ENCODE peak calls at places on chromosome 1, in eight cellular contexts. T is PC-9, J is DND-41, P is HCT116, U is PC-3, B is hepatocyte, D is neural progenitor cell, M is fibroblast of lung. S is an unnamed sample.

GRCh38 chr1:35532497-35533226 is 24.5 kb downstream of the KIAA0319L start:
- DNase-seq in T (no peak), J (no peak), P (no peak), U (no peak), B (no peak), D (no peak), M (peak; percentile 49), S (no peak)

GRCh38 chr1:25501235-25502058 is 42.0 kb upstream of the LDLRAP1 start:
- DNase-seq in T (peak; percentile 71), J (no peak), P (peak; percentile 16), U (peak; percentile 54), B (peak; percentile 77), D (peak; percentile 62), M (peak; percentile 42), S (no peak)

GRCh38 chr1:43822040-43822439 is 111.6 kb upstream of the ARTN start:
- DNase-seq in T (peak; percentile 90), J (no peak), P (peak; percentile 90), U (peak; percentile 95), B (peak; percentile 69), D (no peak), M (peak; percentile 97), S (no peak)

GRCh38 chr1:226176870-226177269 is 9.7 kb downstream of the ACBD3 start:
- DNase-seq in T (no peak), J (no peak), P (no peak), U (no peak), B (no peak), D (no peak), M (no peak), S (no peak)

GRCh38 chr1:3676581-3677410 is 24.5 kb downstream of the TP73 start:
- DNase-seq in T (no peak), J (peak; percentile 11), P (no peak), U (no peak), B (no peak), D (no peak), M (no peak), S (no peak)

GRCh38 chr1:201094829-201095228 is 17.4 kb downstream of the CACNA1S start:
- DNase-seq in T (no peak), J (no peak), P (no peak), U (no peak), B (no peak), D (no peak), M (no peak), S (no peak)

GRCh38 chr1:180842052-180842451 is 70.6 kb upstream of the KIAA1614 start:
- DNase-seq in T (no peak), J (no peak), P (no peak), U (no peak), B (no peak), D (peak; percentile 8), M (peak; percentile 88), S (no peak)

GRCh38 chr1:12745126-12745991 is 641 bp upstream of the CFAP107 start:
- DNase-seq in T (no peak), J (no peak), P (no peak), U (no peak), B (no peak), D (no peak), M (no peak), S (no peak)

DNA sequence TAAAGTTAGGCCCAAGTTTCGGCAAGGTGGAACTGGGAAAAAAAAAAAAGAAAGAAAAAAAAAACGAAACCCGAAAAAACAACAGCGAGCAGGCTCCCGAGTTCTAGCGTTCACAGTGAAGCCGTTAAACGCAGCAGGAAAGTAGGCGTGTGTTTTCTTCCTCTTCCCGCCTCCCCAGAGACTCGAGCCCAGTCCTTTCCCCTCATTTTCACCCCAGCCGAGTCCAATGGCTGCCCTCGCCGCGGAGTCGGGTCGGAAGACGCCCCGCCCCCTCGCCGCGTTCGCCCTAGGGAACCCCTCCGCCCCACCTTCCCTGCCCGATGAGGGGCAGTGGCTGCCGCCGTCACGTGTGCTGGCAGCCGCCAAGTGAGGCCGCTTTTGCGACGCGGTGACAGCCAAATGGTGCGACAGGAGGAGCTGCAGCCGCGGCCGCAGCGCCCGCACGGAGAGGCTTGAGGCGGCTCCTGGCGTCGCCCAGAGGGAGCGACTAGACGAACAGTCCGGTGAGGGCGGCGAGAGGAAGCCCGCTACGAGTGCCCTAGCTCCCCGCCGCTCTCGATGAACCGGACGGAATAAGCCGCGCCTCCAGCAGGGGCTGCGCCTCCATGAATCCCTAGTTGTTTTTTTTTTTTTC is at the start of gene PKN2:
- DNase-seq in T (peak; percentile 98), J (peak; percentile 98), P (peak; percentile 97), U (peak; percentile 99), B (peak; percentile 100), D (peak; percentile 100), M (peak; percentile 99), S (peak; percentile 99)
- H2AFZ ChIP-seq in T (peak within 1 kb of the TSS; percentile 94), J (peak within 1 kb of the TSS; percentile 89), P (peak within 1 kb of the TSS; percentile 37), U (peak within 1 kb of the TSS; percentile 92), B (peak within 1 kb of the TSS; percentile 54), D (peak within 1 kb of the TSS; percentile 69), M (peak within 1 kb of the TSS; percentile 70), S (peak within 1 kb of the TSS; percentile 92)

GRCh38 chr1:50425376-50426107 is 2.3 kb upstream of the DMRTA2 start:
- DNase-seq in T (no peak), J (no peak), P (no peak), U (no peak), B (no peak), D (peak; percentile 75), M (no peak), S (no peak)

GRCh38 chr1:50423670-50424000 is 392 bp upstream of the DMRTA2 start:
- DNase-seq in T (no peak), J (no peak), P (no peak), U (no peak), B (no peak), D (no peak), M (no peak), S (no peak)

GRCh38 chr1:50422946-50423669 is at the start of gene DMRTA2:
- DNase-seq in T (no peak), J (no peak), P (no peak), U (no peak), B (no peak), D (peak; percentile 97), M (peak; percentile 29), S (no peak)

GRCh38 chr1:50424940-50425375 is 1.7 kb upstream of the DMRTA2 start:
- DNase-seq in T (no peak), J (no peak), P (no peak), U (no peak), B (no peak), D (peak; percentile 48), M (no peak), S (no peak)

DNA sequence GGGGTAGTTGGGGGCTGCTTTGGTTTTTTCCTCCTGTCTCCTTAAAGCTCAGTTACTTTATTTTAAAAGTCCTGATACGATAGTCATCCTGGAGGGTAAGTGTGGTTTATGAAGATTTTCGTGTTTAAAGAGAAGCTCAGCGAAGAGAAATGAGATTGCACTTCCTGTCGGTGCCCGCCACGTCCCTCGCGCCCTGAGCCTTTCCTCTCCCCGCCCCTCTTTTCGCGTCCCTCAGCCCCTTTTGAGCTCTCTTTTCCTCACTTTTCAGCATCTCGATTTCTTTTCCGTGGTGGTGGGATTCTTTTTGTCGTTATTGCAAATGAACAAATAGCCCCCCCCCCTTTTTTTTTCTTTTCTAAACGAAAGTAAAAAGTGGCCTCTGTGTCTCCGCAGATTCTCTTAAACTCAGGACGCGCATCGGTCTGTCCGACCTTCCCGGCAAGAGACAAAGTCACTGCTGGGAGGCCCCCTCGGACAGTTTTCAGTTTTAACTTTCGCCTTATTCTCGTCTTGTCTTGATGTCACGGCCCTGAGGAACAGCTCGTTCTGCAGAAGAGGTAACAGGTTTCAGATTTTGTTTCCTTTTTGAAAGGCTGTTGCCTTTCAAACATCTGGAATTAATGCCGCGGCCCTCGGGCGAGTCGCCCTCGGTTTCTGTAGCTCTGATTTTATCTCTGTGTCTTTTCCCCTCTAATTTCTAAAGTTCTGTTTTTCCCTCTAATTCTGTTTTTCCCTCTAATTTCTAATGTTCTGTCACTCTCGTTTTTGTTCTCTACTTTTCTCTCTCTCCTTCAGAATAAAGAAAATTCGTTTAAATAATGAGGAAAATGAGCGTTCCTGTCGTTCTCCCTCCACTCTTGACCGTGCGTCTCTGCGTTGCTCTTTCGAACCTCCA is 1.0 kb upstream of the DMRTA2 start:
- DNase-seq in T (no peak), J (no peak), P (no peak), U (no peak), B (no peak), D (peak; percentile 29), M (no peak), S (no peak)
- TF ChIP-seq EZH2 in T (no peak), J (no peak), P (no peak), U (no peak), B (no peak), D (peak; percentile 100), M (peak; percentile 94), S (no peak)

GRCh38 chr1:227356582-227357228 is 38.4 kb upstream of the CDC42BPA start:
- DNase-seq in T (peak; percentile 91), J (no peak), P (peak; percentile 48), U (peak; percentile 91), B (peak; percentile 55), D (no peak), M (peak; percentile 14), S (peak; percentile 61)

GRCh38 chr1:227358079-227358358 is 39.7 kb upstream of the CDC42BPA start:
- DNase-seq in T (no peak), J (no peak), P (no peak), U (peak; percentile 44), B (no peak), D (no peak), M (no peak), S (no peak)

GRCh38 chr1:227353186-227353585 is 34.9 kb upstream of the CDC42BPA start:
- DNase-seq in T (no peak), J (no peak), P (no peak), U (no peak), B (no peak), D (no peak), M (no peak), S (no peak)

GRCh38 chr1:227355542-227356270 is 37.4 kb upstream of the CDC42BPA start:
- DNase-seq in T (no peak), J (no peak), P (no peak), U (no peak), B (peak; percentile 28), D (no peak), M (no peak), S (no peak)

DNA sequence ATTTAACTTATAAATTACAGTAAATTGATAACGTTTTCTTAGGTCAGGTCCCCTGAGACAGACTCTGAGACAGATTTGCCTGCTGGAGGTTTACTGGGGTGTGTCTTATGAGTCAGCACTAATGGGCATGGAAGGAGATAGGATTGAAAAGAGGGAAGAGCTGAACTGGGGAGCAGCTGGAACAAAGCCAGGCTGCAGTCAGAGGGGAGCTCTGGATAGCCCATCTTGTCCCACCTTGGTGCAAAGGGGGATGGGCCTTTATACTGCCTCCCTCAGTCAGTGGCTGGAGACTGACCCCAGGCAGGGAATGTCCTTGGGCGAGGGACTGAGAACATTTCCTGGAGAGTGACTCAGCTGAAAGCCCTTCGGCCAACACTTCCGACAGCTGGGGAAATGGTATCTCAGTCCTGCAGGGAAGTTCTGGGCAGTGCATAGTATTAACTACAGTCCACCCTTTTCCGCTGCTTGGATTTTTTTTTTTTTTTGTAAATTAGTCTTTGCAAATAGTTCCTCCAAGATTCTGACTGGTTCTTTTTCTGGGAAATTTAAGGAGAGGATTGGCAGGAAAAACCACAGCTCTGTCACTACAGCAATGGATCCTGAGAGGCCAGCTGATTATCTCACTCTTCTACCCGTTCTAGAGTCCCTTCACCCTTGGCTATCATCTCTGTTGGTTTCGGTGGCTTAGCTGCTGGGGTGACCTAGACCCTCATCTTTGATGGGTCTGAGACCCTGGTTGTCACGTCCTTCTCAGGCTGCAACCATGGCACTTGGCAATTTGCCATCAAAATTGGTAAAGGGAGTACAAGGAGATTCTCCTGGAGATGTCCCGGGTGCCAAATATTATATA is 39.2 kb upstream of the CDC42BPA start:
- DNase-seq in T (peak; percentile 89), J (no peak), P (peak; percentile 68), U (peak; percentile 96), B (peak; percentile 72), D (no peak), M (peak; percentile 87), S (no peak)
- H2AFZ ChIP-seq in T (peak overlapping the region; percentile 18), J (no peak overlapping the region), P (peak overlapping the region; percentile 42), U (peak overlapping the region; percentile 54), B (no peak overlapping the region), D (peak overlapping the region; percentile 21), M (no peak overlapping the region), S (no peak overlapping the region)

DNA sequence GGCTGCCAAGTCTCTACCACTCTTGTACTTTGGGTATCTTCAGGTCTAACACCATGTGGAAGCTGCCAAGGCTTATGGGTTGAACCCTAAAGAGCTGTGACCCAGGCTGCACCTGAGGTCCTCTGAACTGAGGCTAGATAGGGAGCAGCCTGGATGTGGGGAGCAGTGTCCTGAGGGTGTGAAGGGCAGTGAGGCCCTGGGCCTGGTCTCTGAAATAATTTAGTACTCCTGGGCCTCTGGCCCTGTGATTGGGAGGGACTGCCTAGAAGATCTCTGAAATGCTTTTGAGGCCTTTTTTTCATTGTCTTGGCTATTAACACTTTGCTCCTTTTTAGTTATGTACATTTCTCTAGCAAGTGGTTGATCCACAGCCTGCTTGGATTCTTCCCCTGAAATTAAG is 847.2 kb upstream of the B3GALT2 start:
- DNase-seq in T (no peak), J (no peak), P (no peak), U (no peak), B (no peak), D (no peak), M (no peak), S (no peak)
- TF ChIP-seq EZH2 in T (no peak), J (no peak), P (no peak), U (no peak), B (no peak), D (no peak), M (no peak), S (no peak)

S was measured in MM.1S.